ENCODE peak calls at places on chromosomes 7 and 10, in four cellular contexts. U, A, N and O are unnamed samples.

GRCh38 chr10:113897693-113898618 is 43.5 kb downstream of the NHLRC2 start:
- DNase-seq in U (peak), N (no peak), A (no peak), O (no peak)

GRCh38 chr10:11007661-11008060 is 10.0 kb upstream of the CELF2 start:
- DNase-seq in A (no peak), N (no peak), U (no peak), O (no peak)

GRCh38 chr7:45890902-45891461 is 2.7 kb downstream of the IGFBP1 start:
- DNase-seq in A (peak), N (peak), U (peak), O (peak)

GRCh38 chr10:86730227-86730626 is 26.2 kb upstream of the BMPR1A start:
- DNase-seq in U (no peak), A (no peak), N (peak), O (peak)

GRCh38 chr7:18573410-18574234 is 78.1 kb downstream of the HDAC9 start:
- DNase-seq in N (no peak), A (no peak), U (no peak), O (no peak)

GRCh38 chr7:17370901-17371550 is 72.6 kb downstream of the AHR start:
- DNase-seq in A (peak), N (peak), U (no peak), O (no peak)

GRCh38 chr7:151425670-151426075 is 14.3 kb downstream of the CRYGN start:
- DNase-seq in A (peak), N (peak), U (no peak), O (no peak)

GRCh38 chr10:124736491-124737136 is 7.6 kb downstream of the FAM53B start:
- DNase-seq in U (no peak), A (peak), N (peak), O (peak)

GRCh38 chr10:110269641-110270318 is 34.9 kb downstream of the SMNDC1 start:
- DNase-seq in U (no peak), A (no peak), N (peak), O (peak)

GRCh38 chr7:107152011-107152410 is 16.8 kb upstream of the HBP1 start:
- DNase-seq in A (peak), N (peak), U (no peak), O (no peak)

GRCh38 chr7:23653942-23654341 is 26.1 kb upstream of the FAM221A start:
- DNase-seq in N (no peak), U (no peak), A (no peak), O (no peak)

GRCh38 chr10:103450201-103450695 is 1.9 kb downstream of the CALHM2 start:
- DNase-seq in N (no peak), U (no peak), A (no peak), O (no peak)

GRCh38 chr10:87038786-87039185 is 18.7 kb downstream of the FAM25A start:
- DNase-seq in N (no peak), A (no peak), U (no peak), O (no peak)

GRCh38 chr7:78487464-78487863 is 688.9 kb downstream of the PHTF2 start:
- DNase-seq in A (no peak), N (no peak), U (no peak), O (peak)

GRCh38 chr10:27742926-27743735 is 2.5 kb downstream of the MKX start:
- DNase-seq in A (peak), U (no peak), N (no peak), O (no peak)

GRCh38 chr10:128553755-128554154 is 427.5 kb upstream of the MKI67 start:
- DNase-seq in U (no peak), A (no peak), N (no peak), O (no peak)

GRCh38 chr10:110491346-110491745 is 6.4 kb upstream of the DUSP5 start:
- DNase-seq in U (no peak), A (peak), N (no peak), O (no peak)

GRCh38 chr7:155322530-155322929 is 24.9 kb downstream of the INSIG1 start:
- DNase-seq in A (peak), U (no peak), N (no peak), O (no peak)

GRCh38 chr10:80137031-80137712 is 4.6 kb downstream of the PLAC9 start:
- DNase-seq in U (no peak), A (no peak), N (peak), O (no peak)

GRCh38 chr7:97307521-97308108 is 190.1 kb downstream of the SDHAF3 start:
- DNase-seq in N (peak), U (no peak), A (no peak), O (no peak)

GRCh38 chr10:71857934-71858890 is 7.2 kb upstream of the PSAP start:
- DNase-seq in N (no peak), A (no peak), U (no peak), O (no peak)

GRCh38 chr7:128918266-128918665 is 7.8 kb upstream of the KCP start:
- DNase-seq in U (no peak), N (no peak), A (no peak), O (no peak)

GRCh38 chr10:14185501-14186045 is 145.2 kb downstream of the FRMD4A start:
- DNase-seq in N (peak), U (peak), A (peak), O (peak)

GRCh38 chr7:74412061-74412460 is 41.6 kb upstream of the GTF2IRD1 start:
- DNase-seq in N (no peak), A (no peak), U (peak), O (no peak)

GRCh38 chr7:73954181-73954580 is 73.8 kb upstream of the ELN start:
- DNase-seq in A (no peak), N (no peak), U (no peak), O (no peak)

GRCh38 chr10:106540606-106541005 is 623.9 kb downstream of the SORCS1 start:
- DNase-seq in N (peak), U (no peak), A (peak), O (no peak)

GRCh38 chr7:158313931-158314330 is 273.7 kb downstream of the PTPRN2 start:
- DNase-seq in N (no peak), A (no peak), U (no peak), O (no peak)

GRCh38 chr7:101474178-101474577 is 111.5 kb downstream of the COL26A1 start:
- DNase-seq in A (no peak), U (no peak), N (no peak), O (no peak)

GRCh38 chr7:135326636-135327280 is 93.1 kb downstream of the STRA8 start:
- DNase-seq in A (no peak), N (peak), U (no peak), O (no peak)
- TF ChIP-seq RAD21 in A (no peak), N (no peak), U (no peak), O (no peak)

DNA sequence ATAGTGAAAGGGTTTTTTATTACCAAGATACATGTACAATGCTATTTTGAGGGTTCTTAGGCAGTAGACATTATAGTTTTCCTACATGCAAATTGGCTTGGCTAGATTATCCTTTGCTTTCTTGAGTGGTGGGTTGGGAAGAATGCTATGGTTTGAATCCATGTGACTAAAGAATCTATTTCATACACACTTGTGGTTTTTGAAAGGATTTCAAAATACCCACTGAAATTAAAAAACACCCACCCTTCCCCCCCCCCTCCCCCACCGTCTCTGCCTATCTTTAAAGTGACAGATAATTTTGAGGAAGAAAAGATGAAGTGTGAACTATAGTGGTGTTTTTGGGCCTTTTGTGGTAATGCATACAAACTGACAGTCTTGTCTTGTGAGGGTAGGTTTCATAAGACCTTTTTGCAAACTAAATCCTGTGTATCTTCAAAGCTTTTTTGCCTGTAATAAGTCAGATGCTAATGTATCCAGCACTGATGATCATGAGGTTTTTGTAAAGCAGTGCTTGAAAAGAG is 90.9 kb downstream of the TPST1 start:
- DNase-seq in U (no peak), N (peak), A (no peak), O (no peak)
- TF ChIP-seq MAZ in U (no peak), N (no peak), A (no peak), O (no peak)

GRCh38 chr7:117071597-117071996 is 118.3 kb downstream of the ST7 start:
- DNase-seq in U (no peak), A (no peak), N (no peak), O (no peak)

GRCh38 chr7:117069379-117069778 is 116.1 kb downstream of the ST7 start:
- DNase-seq in N (no peak), U (no peak), A (no peak), O (no peak)

GRCh38 chr7:117075934-117076333 is 122.6 kb downstream of the ST7 start:
- DNase-seq in A (no peak), U (no peak), N (no peak), O (no peak)

GRCh38 chr7:117074378-117074777 is 121.1 kb downstream of the ST7 start:
- DNase-seq in U (no peak), N (no peak), A (no peak), O (no peak)

GRCh38 chr7:117072620-117073118 is 119.4 kb downstream of the ST7 start:
- DNase-seq in U (no peak), A (no peak), N (peak), O (no peak)
- TF ChIP-seq RAD21 in U (no peak), A (no peak), N (no peak), O (no peak)

GRCh38 chr10:63558132-63558784 is 37.1 kb downstream of the REEP3 start:
- DNase-seq in N (no peak), U (no peak), A (no peak), O (no peak)

GRCh38 chr10:63553031-63553430 is 31.8 kb downstream of the REEP3 start:
- DNase-seq in A (peak), N (peak), U (no peak), O (no peak)

GRCh38 chr10:63555330-63555729 is 34.1 kb downstream of the REEP3 start:
- DNase-seq in A (no peak), N (no peak), U (no peak), O (no peak)

GRCh38 chr10:63553473-63553872 is 32.3 kb downstream of the REEP3 start:
- DNase-seq in A (no peak), N (peak), U (no peak), O (no peak)

GRCh38 chr10:63554666-63555065 is 33.5 kb downstream of the REEP3 start:
- DNase-seq in A (no peak), N (peak), U (no peak), O (no peak)
- TF ChIP-seq MAZ in A (no peak), N (no peak), U (no peak), O (no peak)

GRCh38 chr7:130942211-130942964 is 208.4 kb upstream of the KLF14 start:
- DNase-seq in N (peak), A (peak), U (peak), O (peak)

GRCh38 chr7:130940907-130941306 is 206.9 kb upstream of the KLF14 start:
- DNase-seq in U (peak), N (no peak), A (no peak), O (no peak)

GRCh38 chr7:130940326-130940725 is 206.3 kb upstream of the KLF14 start:
- DNase-seq in A (no peak), N (no peak), U (peak), O (no peak)

GRCh38 chr7:130943336-130943901 is 209.4 kb upstream of the KLF14 start:
- DNase-seq in A (peak), U (peak), N (peak), O (no peak)

GRCh38 chr7:130941322-130942210 is 207.6 kb upstream of the KLF14 start:
- DNase-seq in N (peak), A (peak), U (peak), O (peak)
- TF ChIP-seq RAD21 in N (peak), A (peak), U (no peak), O (no peak)

GRCh38 chr10:20768849-20769248 is 128.3 kb downstream of the NEBL start:
- DNase-seq in A (no peak), U (no peak), N (no peak), O (no peak)
- TF ChIP-seq MAZ in A (no peak), U (no peak), N (no peak), O (no peak)